ENCODE peak calls at places on chromosomes 5 and 9, in eight cellular contexts. U is cardiac muscle cell, W is fibroblast of pulmonary artery, P is non-pigmented ciliary epithelial cell, D is head of caudate nucleus, Z is astrocyte, X is fibroblast of the conjunctiva, N is GOT3. M is an unnamed sample.

GRCh38 chr9:94554439-94555331 is at the start of gene PCAT7:
- DNase-seq in U (peak), X (no peak), Z (peak), W (peak), D (peak), N (no peak), P (no peak), M (peak)

GRCh38 chr5:16603701-16604100 is 13.1 kb downstream of the RETREG1 start:
- DNase-seq in P (no peak), X (no peak), D (no peak), Z (no peak), U (no peak), W (no peak), N (no peak), M (no peak)

GRCh38 chr9:120438111-120438510 is 141.9 kb downstream of the CDK5RAP2 start:
- DNase-seq in Z (peak), X (no peak), N (no peak), D (no peak), U (no peak), P (no peak), W (peak), M (no peak)

GRCh38 chr9:110997847-110998246 is 40.4 kb downstream of the LPAR1 start:
- DNase-seq in W (no peak), P (no peak), X (peak), Z (peak), U (no peak), D (no peak), N (no peak), M (no peak)

GRCh38 chr9:102832814-102833213 is 162.3 kb upstream of the CYLC2 start:
- DNase-seq in W (no peak), N (no peak), U (no peak), Z (no peak), P (no peak), X (no peak), D (no peak), M (no peak)

GRCh38 chr5:5387192-5387591 is 35.3 kb upstream of the ICE1 start:
- DNase-seq in X (no peak), P (no peak), D (no peak), U (no peak), W (no peak), Z (peak), N (no peak), M (no peak)

GRCh38 chr9:78235296-78235770 is 542 bp upstream of the CEP78 start:
- DNase-seq in P (no peak), W (peak), N (no peak), U (no peak), D (no peak), X (no peak), Z (peak), M (no peak)

GRCh38 chr5:63603001-63603400 is 359.2 kb downstream of the HTR1A start:
- DNase-seq in Z (no peak), N (no peak), P (no peak), D (peak), U (no peak), X (no peak), W (no peak), M (no peak)

GRCh38 chr5:52989781-52990530 is 804 bp downstream of the ITGA2 start:
- DNase-seq in N (no peak), Z (no peak), D (peak), P (no peak), X (no peak), W (peak), U (peak), M (no peak)

GRCh38 chr9:83036043-83036442 is 26.9 kb downstream of the RASEF start:
- DNase-seq in W (no peak), P (no peak), N (no peak), X (no peak), U (no peak), Z (no peak), D (no peak), M (no peak)

GRCh38 chr9:122808141-122808540 is 8.2 kb downstream of the OR1K1 start:
- DNase-seq in D (no peak), X (no peak), Z (no peak), P (no peak), W (no peak), N (no peak), U (no peak), M (no peak)

GRCh38 chr9:15642369-15642962 is 89.6 kb downstream of the CCDC171 start:
- DNase-seq in P (peak), N (no peak), X (peak), D (no peak), U (peak), W (peak), Z (peak), M (peak)

GRCh38 chr9:129596541-129597328 is 24.2 kb downstream of the C9orf50 start:
- DNase-seq in D (no peak), Z (peak), X (peak), U (peak), P (no peak), N (no peak), W (peak), M (no peak)

GRCh38 chr5:36641416-36641815 is 35.0 kb downstream of the SLC1A3 start:
- DNase-seq in N (no peak), U (no peak), X (no peak), D (no peak), W (peak), P (no peak), Z (peak), M (no peak)

GRCh38 chr9:94927048-94927761 is 200.7 kb downstream of the AOPEP start:
- DNase-seq in X (no peak), N (no peak), W (no peak), D (no peak), U (peak), Z (no peak), P (no peak), M (no peak)

GRCh38 chr9:90921104-90921503 is 119.5 kb downstream of the SYK start:
- DNase-seq in W (peak), N (no peak), X (peak), P (no peak), D (peak), U (no peak), Z (no peak), M (no peak)

GRCh38 chr5:102798103-102798502 is 43.0 kb downstream of the PAM start:
- DNase-seq in P (no peak), U (no peak), N (no peak), W (no peak), X (no peak), D (no peak), Z (no peak), M (no peak)

GRCh38 chr9:137087409-137087925 is 682 bp downstream of the MAN1B1 start:
- DNase-seq in D (no peak), N (no peak), Z (no peak), W (no peak), X (no peak), P (no peak), U (no peak), M (no peak)

GRCh38 chr9:107016383-107016782 is 153.4 kb downstream of the ZNF462 start:
- DNase-seq in X (no peak), D (no peak), N (no peak), P (no peak), W (no peak), U (no peak), Z (no peak), M (no peak)

GRCh38 chr5:133831506-133832224 is 136.8 kb downstream of the C5orf15 start:
- DNase-seq in X (no peak), W (peak), D (no peak), Z (peak), U (no peak), N (no peak), P (no peak), M (no peak)

GRCh38 chr5:145750194-145750593 is 84.9 kb downstream of the PRELID2 start:
- DNase-seq in N (no peak), W (peak), U (no peak), Z (no peak), X (no peak), P (no peak), D (no peak), M (no peak)

GRCh38 chr9:91359734-91360470 is 1.8 kb downstream of the AUH start:
- DNase-seq in Z (no peak), P (no peak), U (no peak), X (no peak), D (no peak), W (no peak), N (no peak), M (no peak)

GRCh38 chr9:130957451-130958203 is 18.6 kb upstream of the FIBCD1 start:
- DNase-seq in U (no peak), Z (no peak), D (no peak), X (no peak), W (no peak), N (no peak), P (no peak), M (no peak)

GRCh38 chr9:130890124-130890523 is 6.5 kb downstream of the QRFP start:
- DNase-seq in X (no peak), N (no peak), P (no peak), U (no peak), D (no peak), W (no peak), Z (no peak), M (no peak)

GRCh38 chr5:34656001-34656699 is at the start of gene RAI14:
- DNase-seq in W (peak), X (peak), P (no peak), U (peak), N (peak), D (peak), Z (peak), M (no peak)

GRCh38 chr5:54021413-54022155 is 288.8 kb downstream of the ARL15 start:
- DNase-seq in X (no peak), N (no peak), W (peak), P (peak), D (no peak), Z (peak), U (no peak), M (no peak)

GRCh38 chr5:159096555-159097460 is 2.9 kb downstream of the EBF1 start:
- DNase-seq in U (no peak), N (no peak), X (no peak), D (no peak), W (no peak), P (no peak), Z (no peak), M (no peak)

GRCh38 chr5:151283120-151283825 is 20.3 kb downstream of the SLC36A3 start:
- DNase-seq in P (no peak), U (no peak), W (no peak), N (no peak), Z (no peak), X (no peak), D (no peak), M (no peak)

GRCh38 chr5:50963647-50964584 is 297.5 kb downstream of the PARP8 start:
- DNase-seq in D (peak), U (peak), X (no peak), P (no peak), W (no peak), N (no peak), Z (no peak), M (no peak)

GRCh38 chr5:135944967-135945560 is 9.7 kb downstream of the LECT2 start:
- DNase-seq in Z (peak), U (peak), P (peak), W (peak), X (peak), D (peak), N (no peak), M (peak)

GRCh38 chr5:145941677-145942130 is 5.3 kb downstream of the SH3RF2 start:
- DNase-seq in P (no peak), Z (peak), U (no peak), N (no peak), W (no peak), X (no peak), D (no peak), M (no peak)

GRCh38 chr5:151800527-151800926 is 28.8 kb downstream of the G3BP1 start:
- DNase-seq in X (no peak), U (no peak), Z (no peak), W (peak), D (no peak), N (no peak), P (no peak), M (no peak)

GRCh38 chr9:16721972-16722371 is 148.5 kb downstream of the BNC2 start:
- DNase-seq in N (no peak), Z (peak), P (no peak), W (peak), D (no peak), X (no peak), U (no peak), M (no peak)

GRCh38 chr5:134245692-134246091 is 19.8 kb upstream of the PPP2CA start:
- DNase-seq in Z (no peak), W (no peak), D (no peak), P (no peak), N (no peak), X (no peak), U (no peak), M (no peak)

GRCh38 chr9:76943071-76943470 is 37.2 kb upstream of the PRUNE2 start:
- DNase-seq in N (no peak), D (no peak), X (no peak), U (no peak), Z (no peak), P (no peak), W (no peak), M (no peak)

GRCh38 chr5:24353606-24354005 is 291.2 kb downstream of the CDH10 start:
- DNase-seq in Z (no peak), X (no peak), W (no peak), N (no peak), P (no peak), U (no peak), D (no peak), M (no peak)

GRCh38 chr5:147805030-147805454 is 22.5 kb upstream of the JAKMIP2 start:
- DNase-seq in D (no peak), X (no peak), P (no peak), U (no peak), N (no peak), W (no peak), Z (no peak), M (no peak)

M was measured in HFF-Myc.